ENCODE peak calls at places on chromosomes 13 and 19, in eight cellular contexts. O is BE2C; Y is astrocyte of the spinal cord; L is naive B cell; R is progenitor cell of endocrine pancreas; F is uterus; J is effector CD8-positive, alpha-beta T cell; H is fibroblast of pulmonary artery. B is an unnamed sample.

GRCh38 chr19:737591-738093 is 13.3 kb upstream of the MISP start:
- DNase-seq in O (peak; percentile 68), Y (no peak), L (peak; percentile 47), R (peak; percentile 49), F (no peak), J (peak; percentile 48), H (peak; percentile 46), B (no peak)

GRCh38 chr13:34294483-34295129 is 476.7 kb downstream of the RFC3 start:
- DNase-seq in O (no peak), Y (peak; percentile 45), L (no peak), R (no peak), F (no peak), J (no peak), H (peak; percentile 10), B (no peak)

GRCh38 chr19:30450101-30450500 is 77.9 kb downstream of the ZNF536 start:
- DNase-seq in O (peak; percentile 70), Y (peak; percentile 6), L (no peak), R (no peak), F (peak; percentile 40), J (no peak), H (peak; percentile 2), B (peak; percentile 19)

GRCh38 chr13:33045829-33046592 is 29.8 kb downstream of the KL start:
- DNase-seq in O (no peak), Y (no peak), L (no peak), R (no peak), F (no peak), J (no peak), H (no peak), B (no peak)

GRCh38 chr19:47176071-47176626 is 45.5 kb downstream of the SAE1 start:
- DNase-seq in O (no peak), Y (peak; percentile 70), L (no peak), R (no peak), F (no peak), J (no peak), H (peak; percentile 84), B (no peak)

GRCh38 chr13:19680751-19681150 is 47.3 kb downstream of the MPHOSPH8 start:
- DNase-seq in O (no peak), Y (no peak), L (no peak), R (no peak), F (no peak), J (no peak), H (no peak), B (no peak)

GRCh38 chr13:99228737-99229691 is 28.4 kb downstream of the UBAC2 start:
- DNase-seq in O (no peak), Y (peak; percentile 90), L (peak; percentile 85), R (no peak), F (no peak), J (no peak), H (peak; percentile 31), B (peak; percentile 15)

GRCh38 chr19:2952953-2953481 is 8.2 kb upstream of the ZNF77 start:
- DNase-seq in O (no peak), Y (no peak), L (no peak), R (peak; percentile 45), F (no peak), J (no peak), H (no peak), B (no peak)

GRCh38 chr19:33552928-33553279 is 31.3 kb upstream of the PEPD start:
- DNase-seq in O (no peak), Y (no peak), L (no peak), R (no peak), F (no peak), J (no peak), H (no peak), B (no peak)

GRCh38 chr13:40562975-40563349 is 103.5 kb downstream of the FOXO1 start:
- DNase-seq in O (no peak), Y (peak; percentile 34), L (peak; percentile 44), R (no peak), F (no peak), J (no peak), H (no peak), B (no peak)

GRCh38 chr19:29745253-29745652 is 30.2 kb upstream of the C19orf12 start:
- DNase-seq in O (no peak), Y (no peak), L (no peak), R (no peak), F (no peak), J (no peak), H (no peak), B (no peak)

GRCh38 chr13:35499131-35500051 is 22.9 kb upstream of the MAB21L1 start:
- DNase-seq in O (no peak), Y (no peak), L (no peak), R (no peak), F (no peak), J (no peak), H (no peak), B (no peak)

GRCh38 chr13:18739310-18739709 is 442.3 kb downstream of the TUBA3C start:
- DNase-seq in O (no peak), Y (no peak), L (no peak), R (no peak), F (no peak), J (no peak), H (no peak), B (no peak)

GRCh38 chr19:37997911-37998344 is 90.9 kb downstream of the SIPA1L3 start:
- DNase-seq in O (no peak), Y (peak; percentile 86), L (no peak), R (no peak), F (no peak), J (no peak), H (peak; percentile 89), B (peak; percentile 80)

GRCh38 chr13:60655268-60655667 is 258.2 kb downstream of the TDRD3 start:
- DNase-seq in O (no peak), Y (no peak), L (no peak), R (no peak), F (no peak), J (no peak), H (no peak), B (no peak)

GRCh38 chr19:51524661-51525264 is 6.7 kb downstream of the SIGLEC6 start:
- DNase-seq in O (no peak), Y (no peak), L (no peak), R (no peak), F (no peak), J (no peak), H (no peak), B (no peak)

GRCh38 chr19:33290082-33290815 is 12.1 kb downstream of the CEBPA start:
- DNase-seq in O (no peak), Y (no peak), L (no peak), R (no peak), F (no peak), J (no peak), H (no peak), B (no peak)

GRCh38 chr13:97468331-97468730 is 34.4 kb downstream of the RAP2A start:
- DNase-seq in O (no peak), Y (no peak), L (no peak), R (no peak), F (no peak), J (no peak), H (peak; percentile 93), B (no peak)

GRCh38 chr19:8580710-8581281 is 3.6 kb upstream of the MYO1F start:
- DNase-seq in O (peak; percentile 84), Y (peak; percentile 67), L (peak; percentile 77), R (peak; percentile 76), F (peak; percentile 83), J (peak; percentile 76), H (peak; percentile 77), B (no peak)

GRCh38 chr19:10207026-10207425 is 12.3 kb upstream of the DNMT1 start:
- DNase-seq in O (no peak), Y (no peak), L (no peak), R (no peak), F (no peak), J (no peak), H (no peak), B (no peak)

GRCh38 chr19:49338691-49339363 is 3.6 kb downstream of the CD37 start:
- DNase-seq in O (peak; percentile 41), Y (peak; percentile 43), L (no peak), R (peak; percentile 88), F (peak; percentile 85), J (no peak), H (peak; percentile 44), B (no peak)

GRCh38 chr19:4694211-4694987 is 24.3 kb upstream of the MYDGF start:
- DNase-seq in O (peak; percentile 44), Y (peak; percentile 98), L (no peak), R (no peak), F (peak; percentile 72), J (no peak), H (peak; percentile 91), B (peak; percentile 33)

GRCh38 chr19:18594096-18594823 is 5.7 kb downstream of the REX1BD start:
- DNase-seq in O (peak; percentile 86), Y (peak; percentile 73), L (peak; percentile 75), R (peak; percentile 78), F (peak; percentile 71), J (peak; percentile 66), H (peak; percentile 81), B (no peak)

GRCh38 chr13:87680298-87680697 is 9.1 kb downstream of the SLITRK5 start:
- DNase-seq in O (peak; percentile 20), Y (peak; percentile 9), L (no peak), R (no peak), F (no peak), J (no peak), H (no peak), B (no peak)

GRCh38 chr19:55543567-55543966 is 1.8 kb downstream of the SBK3 start:
- DNase-seq in O (no peak), Y (no peak), L (no peak), R (no peak), F (no peak), J (no peak), H (no peak), B (no peak)

GRCh38 chr13:105960326-105960725 is 575.1 kb downstream of the EFNB2 start:
- DNase-seq in O (no peak), Y (no peak), L (no peak), R (no peak), F (no peak), J (no peak), H (no peak), B (no peak)

GRCh38 chr13:21152251-21152899 is 24.0 kb downstream of the SKA3 start:
- DNase-seq in O (no peak), Y (no peak), L (no peak), R (no peak), F (no peak), J (no peak), H (no peak), B (no peak)

GRCh38 chr13:72504026-72504925 is 223.2 kb downstream of the MZT1 start:
- DNase-seq in O (no peak), Y (peak; percentile 70), L (no peak), R (no peak), F (no peak), J (no peak), H (no peak), B (no peak)

GRCh38 chr19:35330475-35330874 is 1.5 kb downstream of the CD22 start:
- DNase-seq in O (no peak), Y (no peak), L (peak; percentile 95), R (no peak), F (no peak), J (no peak), H (no peak), B (no peak)

GRCh38 chr13:47929156-47929555 is 71.9 kb downstream of the SUCLA2 start:
- DNase-seq in O (no peak), Y (peak; percentile 17), L (no peak), R (no peak), F (no peak), J (no peak), H (no peak), B (no peak)

GRCh38 chr19:1281895-1282287 is 3.8 kb upstream of the EFNA2 start:
- DNase-seq in O (no peak), Y (no peak), L (no peak), R (no peak), F (no peak), J (no peak), H (no peak), B (no peak)

GRCh38 chr19:49017666-49018351 is 918 bp upstream of the LHB start:
- DNase-seq in O (peak; percentile 83), Y (peak; percentile 57), L (peak; percentile 62), R (peak; percentile 59), F (no peak), J (peak; percentile 52), H (peak; percentile 49), B (no peak)

B was measured in epithelial cell of proximal tubule.